ENCODE peak calls at places on chromosomes 11 and 22, in seven cellular contexts. P is PC-3; F is kidney tubule cell; Z is CD4-positive, alpha-beta T cell; R is activated effector memory CD4-positive, alpha-beta T cell treated with Interleukin-2 at 50 U/mL for 16 hours; U is nucleus accumbens; B is stimulated activated CD4-positive, alpha-beta T cell treated with anti-CD3 and anti-CD28 coated beads, Interleukin-1b, Interleukin-23, amount 100 ng/mL, for 48 hours. V is an unnamed sample.

GRCh38 chr11:36375348-36376314 is 79.5 kb downstream of the PRR5L start:
- DNase-seq in B (no peak), U (no peak), Z (no peak), P (no peak), F (no peak), R (no peak), V (no peak)

GRCh38 chr11:65215441-65216076 is 33.8 kb downstream of the CAPN1 start:
- DNase-seq in Z (no peak), R (no peak), P (no peak), B (peak), U (no peak), F (no peak), V (no peak)

GRCh38 chr11:65424200-65425104 is 1.9 kb downstream of the NEAT1 start:
- DNase-seq in R (peak), P (peak), U (no peak), Z (peak), F (peak), B (peak), V (peak)

GRCh38 chr11:121634889-121635288 is 182.1 kb upstream of the SORL1-AS1 start:
- DNase-seq in P (peak), U (no peak), B (no peak), R (no peak), Z (no peak), F (peak), V (no peak)

GRCh38 chr22:35752172-35752832 is 34.6 kb downstream of the APOL5 start:
- DNase-seq in F (no peak), P (no peak), U (no peak), Z (no peak), B (no peak), R (no peak), V (no peak)

GRCh38 chr11:26204839-26205238 is 127.1 kb upstream of the ANO3 start:
- DNase-seq in F (no peak), U (no peak), R (no peak), Z (no peak), P (no peak), B (no peak), V (no peak)

GRCh38 chr11:132959663-132960062 is 572.6 kb downstream of the OPCML start:
- DNase-seq in U (no peak), F (no peak), P (no peak), Z (no peak), R (no peak), B (no peak), V (no peak)

GRCh38 chr11:65606876-65607613 is 7.0 kb downstream of the MAP3K11 start:
- DNase-seq in F (peak), R (no peak), U (peak), P (no peak), B (no peak), Z (no peak), V (no peak)

GRCh38 chr11:119584193-119585037 is 144.6 kb downstream of the NECTIN1 start:
- DNase-seq in U (peak), B (no peak), Z (no peak), P (peak), F (peak), R (no peak), V (no peak)

GRCh38 chr11:124623861-124624525 is 1.3 kb downstream of the TBRG1 start:
- DNase-seq in P (no peak), B (no peak), U (no peak), F (peak), Z (no peak), R (no peak), V (no peak)

GRCh38 chr11:117281159-117281558 is 10.0 kb upstream of the BACE1-AS start:
- DNase-seq in U (no peak), F (peak), P (peak), Z (no peak), R (no peak), B (no peak), V (no peak)

GRCh38 chr11:19332476-19332875 is 91.7 kb upstream of the E2F8 start:
- DNase-seq in B (no peak), Z (no peak), P (no peak), F (no peak), R (no peak), U (no peak), V (no peak)

GRCh38 chr11:36702330-36703054 is 104.5 kb upstream of the RAG2 start:
- DNase-seq in F (peak), Z (no peak), R (no peak), P (peak), U (peak), B (no peak), V (no peak)

GRCh38 chr11:131914299-131914902 is 544.0 kb downstream of the NTM start:
- DNase-seq in R (no peak), F (peak), U (no peak), Z (no peak), P (peak), B (no peak), V (no peak)

GRCh38 chr11:111018571-111018970 is 227.0 kb upstream of the POU2AF2 start:
- DNase-seq in B (no peak), U (no peak), F (no peak), P (no peak), R (no peak), Z (no peak), V (no peak)

V was measured in activated T-helper 2 cell treated with anti-CD3 and anti-CD28 coated beads, Interferon-gamma antibody, Interleukin-2, Interleukin-4, amounts not matched to agents 10 μg/mL and 5 μg/mL and 100 μg/mL, durations not matched to agents 14 hours and 24 hours and 36 hours.